ENCODE peak calls at places on chromosomes 16 and 17, in six cellular contexts. One of them, this sample, is unnamed.

GRCh38 chr16:2713523-2713922 is 6.5 kb downstream of the PRSS27 start:
- DNase-seq in A549: no peak
- DNase-seq in kidney: no peak
- DNase-seq in OCI-LY7: no peak
- DNase-seq in sigmoid colon: peak
- DNase-seq in CD8-positive, alpha-beta T cell: no peak
- DNase-seq in this sample: no peak

GRCh38 chr16:2752850-2753522 is 548 bp downstream of the SRRM2 start:
- DNase-seq in A549: peak
- DNase-seq in kidney: no peak
- DNase-seq in OCI-LY7: peak
- DNase-seq in sigmoid colon: peak
- DNase-seq in CD8-positive, alpha-beta T cell: peak
- DNase-seq in this sample: peak

GRCh38 chr16:79286646-79287423 is 313.7 kb downstream of the MAF start:
- DNase-seq in A549: no peak
- DNase-seq in kidney: peak
- DNase-seq in OCI-LY7: peak
- DNase-seq in sigmoid colon: peak
- DNase-seq in CD8-positive, alpha-beta T cell: peak
- DNase-seq in this sample: peak

GRCh38 chr16:77450790-77451487 is 16.1 kb upstream of the ADAMTS18 start:
- DNase-seq in A549: no peak
- DNase-seq in kidney: no peak
- DNase-seq in OCI-LY7: no peak
- DNase-seq in sigmoid colon: no peak
- DNase-seq in CD8-positive, alpha-beta T cell: no peak
- DNase-seq in this sample: no peak

GRCh38 chr16:70614208-70614951 is 32.0 kb upstream of the IL34 start:
- DNase-seq in A549: no peak
- DNase-seq in kidney: no peak
- DNase-seq in OCI-LY7: no peak
- DNase-seq in sigmoid colon: no peak
- DNase-seq in CD8-positive, alpha-beta T cell: no peak
- DNase-seq in this sample: no peak

GRCh38 chr16:68400083-68400923 is 48.0 kb downstream of the SMPD3 start:
- DNase-seq in A549: no peak
- DNase-seq in kidney: no peak
- DNase-seq in OCI-LY7: no peak
- DNase-seq in sigmoid colon: no peak
- DNase-seq in CD8-positive, alpha-beta T cell: no peak
- DNase-seq in this sample: no peak

GRCh38 chr16:72995151-72995881 is 52.6 kb downstream of the ZFHX3 start:
- DNase-seq in A549: peak
- DNase-seq in kidney: no peak
- DNase-seq in OCI-LY7: peak
- DNase-seq in sigmoid colon: no peak
- DNase-seq in CD8-positive, alpha-beta T cell: no peak
- DNase-seq in this sample: no peak

GRCh38 chr16:10906914-10907756 is 30.1 kb downstream of the CIITA start:
- DNase-seq in A549: no peak
- DNase-seq in kidney: no peak
- DNase-seq in OCI-LY7: no peak
- DNase-seq in sigmoid colon: no peak
- DNase-seq in CD8-positive, alpha-beta T cell: no peak
- DNase-seq in this sample: peak

GRCh38 chr16:59192551-59193199 is 458.6 kb upstream of the GOT2 start:
- DNase-seq in A549: no peak
- DNase-seq in kidney: no peak
- DNase-seq in OCI-LY7: peak
- DNase-seq in sigmoid colon: no peak
- DNase-seq in CD8-positive, alpha-beta T cell: no peak
- DNase-seq in this sample: no peak

GRCh38 chr17:1506649-1507254 is 9.7 kb downstream of the INPP5K start:
- DNase-seq in A549: no peak
- DNase-seq in kidney: no peak
- DNase-seq in OCI-LY7: no peak
- DNase-seq in sigmoid colon: no peak
- DNase-seq in CD8-positive, alpha-beta T cell: no peak
- DNase-seq in this sample: no peak
- TF ChIP-seq CTCF in A549: no peak
- TF ChIP-seq CTCF in kidney: no peak
- TF ChIP-seq CTCF in OCI-LY7: no peak
- TF ChIP-seq CTCF in sigmoid colon: no peak
- TF ChIP-seq CTCF in CD8-positive, alpha-beta T cell: no peak
- TF ChIP-seq CTCF in this sample: no peak

GRCh38 chr17:40538936-40539705 is 26.2 kb downstream of the CCR7 start:
- DNase-seq in A549: no peak
- DNase-seq in kidney: no peak
- DNase-seq in OCI-LY7: no peak
- DNase-seq in sigmoid colon: peak
- DNase-seq in CD8-positive, alpha-beta T cell: no peak
- DNase-seq in this sample: no peak
- H3K27ac ChIP-seq in A549: peak
- H3K27ac ChIP-seq in kidney: peak
- H3K27ac ChIP-seq in OCI-LY7: no peak
- H3K27ac ChIP-seq in sigmoid colon: peak
- H3K27ac ChIP-seq in CD8-positive, alpha-beta T cell: no peak
- H3K27ac ChIP-seq in this sample: peak

GRCh38 chr17:32854834-32855389 is 22.0 kb downstream of the MYO1D start:
- DNase-seq in A549: no peak
- DNase-seq in kidney: no peak
- DNase-seq in OCI-LY7: no peak
- DNase-seq in sigmoid colon: no peak
- DNase-seq in CD8-positive, alpha-beta T cell: no peak
- DNase-seq in this sample: no peak
- TF ChIP-seq CTCF in A549: no peak
- TF ChIP-seq CTCF in kidney: no peak
- TF ChIP-seq CTCF in OCI-LY7: peak
- TF ChIP-seq CTCF in sigmoid colon: no peak
- TF ChIP-seq CTCF in CD8-positive, alpha-beta T cell: no peak
- TF ChIP-seq CTCF in this sample: no peak

DNA sequence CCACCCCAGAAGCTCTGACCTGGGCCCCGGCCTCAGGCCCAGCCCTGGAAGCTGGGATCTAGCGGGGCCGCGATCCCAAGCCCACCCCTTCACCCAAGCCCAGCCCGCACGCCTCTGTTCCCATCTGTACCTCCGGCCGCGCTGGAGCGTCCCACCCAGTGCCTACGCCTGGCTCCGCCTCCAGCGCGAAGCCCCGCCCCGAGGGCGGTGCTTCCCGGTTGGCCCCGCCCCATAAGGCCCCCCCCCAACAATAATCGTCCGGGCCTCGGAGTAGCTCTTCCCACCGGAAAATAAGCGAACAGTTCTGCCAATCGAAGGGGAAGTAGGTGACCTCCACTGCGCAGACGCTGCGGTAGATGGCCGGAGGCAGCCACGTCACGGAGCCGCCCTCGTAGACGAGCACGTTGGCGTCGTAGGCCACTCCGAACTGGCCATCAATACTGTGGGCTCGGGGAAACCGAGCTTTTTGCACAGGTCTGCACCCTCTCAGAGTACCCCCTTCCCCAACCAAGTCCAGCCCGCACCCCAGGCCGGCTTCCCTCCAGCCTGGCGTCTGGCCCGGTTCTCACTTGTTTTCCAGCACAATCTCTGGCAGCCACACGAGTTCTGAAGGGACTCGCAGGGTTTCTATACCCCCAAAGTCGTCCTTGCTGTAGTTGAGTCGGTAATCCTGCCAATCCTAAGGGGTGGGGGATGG is 1.1 kb downstream of the CHRNE start:
- DNase-seq in A549: no peak
- DNase-seq in kidney: peak
- DNase-seq in OCI-LY7: no peak
- DNase-seq in sigmoid colon: no peak
- DNase-seq in CD8-positive, alpha-beta T cell: no peak
- DNase-seq in this sample: peak
- H3K27ac ChIP-seq in A549: no peak
- H3K27ac ChIP-seq in kidney: peak
- H3K27ac ChIP-seq in OCI-LY7: no peak
- H3K27ac ChIP-seq in sigmoid colon: peak
- H3K27ac ChIP-seq in CD8-positive, alpha-beta T cell: no peak
- H3K27ac ChIP-seq in this sample: peak

DNA sequence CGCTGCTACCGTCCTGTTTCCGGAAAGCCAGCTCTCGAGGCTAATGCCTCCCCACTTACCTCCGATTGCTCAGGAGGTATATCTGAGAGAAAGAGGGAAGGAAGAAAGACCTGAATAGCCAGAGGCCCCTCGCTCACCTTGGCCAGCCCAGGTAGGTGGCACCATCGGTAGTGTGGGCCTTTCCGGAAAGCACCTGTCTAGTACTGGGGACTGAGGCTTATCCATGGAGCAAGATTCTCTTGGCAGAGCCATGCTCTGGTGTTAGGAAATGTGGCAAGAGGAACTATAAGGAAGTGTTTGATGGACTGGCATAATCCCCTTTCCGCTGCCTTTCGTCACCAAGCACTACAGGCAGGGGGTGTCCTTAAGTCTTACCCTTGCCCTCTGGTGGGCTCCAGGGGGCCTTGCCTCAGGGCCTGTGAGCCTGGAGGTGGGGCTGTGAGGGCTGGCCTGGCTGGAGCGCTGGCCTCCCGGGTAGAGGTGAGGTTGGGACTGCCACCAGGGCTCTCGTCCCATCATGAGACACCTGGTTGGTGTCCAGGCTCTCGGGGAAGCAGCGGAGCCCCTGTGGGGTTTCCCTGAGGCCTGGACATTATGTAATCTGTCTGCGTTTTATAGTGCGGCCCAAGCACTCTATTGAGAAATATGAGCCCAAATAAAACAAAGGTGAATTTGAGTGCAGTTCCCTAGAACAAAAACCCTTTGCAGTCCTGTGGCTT is 2.9 kb downstream of the CMIP start:
- DNase-seq in A549: no peak
- DNase-seq in kidney: peak
- DNase-seq in OCI-LY7: no peak
- DNase-seq in sigmoid colon: no peak
- DNase-seq in CD8-positive, alpha-beta T cell: no peak
- DNase-seq in this sample: peak
- TF ChIP-seq CTCF in A549: no peak
- TF ChIP-seq CTCF in kidney: no peak
- TF ChIP-seq CTCF in OCI-LY7: no peak
- TF ChIP-seq CTCF in sigmoid colon: no peak
- TF ChIP-seq CTCF in CD8-positive, alpha-beta T cell: no peak
- TF ChIP-seq CTCF in this sample: no peak